ENCODE peak calls at places on chromosomes 3 and 15, in four cellular contexts. J is substantia nigra, V is left lung, R is activated T-helper 1 cell treated with Interleukin-2 at 50 U/mL for 16 hours. Z is an unnamed sample.

GRCh38 chr15:24878153-24878552 is 76.6 kb upstream of the SNRPN start:
- DNase-seq in J (no peak), V (no peak), R (no peak), Z (no peak)

GRCh38 chr3:18618723-18619122 is 193.6 kb upstream of the SATB1 start:
- DNase-seq in J (no peak), V (no peak), R (no peak), Z (no peak)

GRCh38 chr3:23489338-23490158 is 286.4 kb downstream of the UBE2E2 start:
- DNase-seq in J (no peak), V (no peak), R (no peak), Z (no peak)

GRCh38 chr3:50574280-50574831 is 5.0 kb downstream of the HEMK1 start:
- DNase-seq in J (no peak), V (no peak), R (no peak), Z (no peak)

GRCh38 chr3:13314877-13315276 is 105.2 kb downstream of the NUP210 start:
- DNase-seq in J (no peak), V (no peak), R (no peak), Z (no peak)

GRCh38 chr15:82139823-82140268 is 94.0 kb upstream of the MEX3B start:
- DNase-seq in J (no peak), V (no peak), R (no peak), Z (no peak)

GRCh38 chr15:20358066-20358780 is 183.4 kb downstream of the GOLGA6L6 start:
- DNase-seq in J (no peak), V (no peak), R (no peak), Z (no peak)

GRCh38 chr3:158713094-158713499 is 19.2 kb downstream of the RARRES1 start:
- DNase-seq in J (no peak), V (peak), R (no peak), Z (no peak)

GRCh38 chr15:100108346-100108745 is 233.4 kb downstream of the ADAMTS17 start:
- DNase-seq in J (no peak), V (no peak), R (no peak), Z (no peak)

GRCh38 chr3:81218023-81218422 is 543.4 kb downstream of the GBE1 start:
- DNase-seq in J (no peak), V (no peak), R (no peak), Z (no peak)

GRCh38 chr15:80068578-80068977 is 9.1 kb downstream of the ZFAND6 start:
- DNase-seq in J (no peak), V (no peak), R (no peak), Z (no peak)

GRCh38 chr3:13872451-13872850 is 7.4 kb downstream of the WNT7A start:
- DNase-seq in J (no peak), V (no peak), R (no peak), Z (peak)

GRCh38 chr3:13200951-13201350 is 127.7 kb upstream of the IQSEC1 start:
- DNase-seq in J (no peak), V (no peak), R (no peak), Z (no peak)

GRCh38 chr15:73602444-73602843 is 30.7 kb downstream of the NPTN start:
- DNase-seq in J (no peak), V (no peak), R (no peak), Z (no peak)

GRCh38 chr3:187521546-187521945 is 148.6 kb downstream of the SST start:
- DNase-seq in J (no peak), V (no peak), R (no peak), Z (no peak)

GRCh38 chr3:33884204-33884561 is 85.8 kb downstream of the PDCD6IP start:
- DNase-seq in J (no peak), V (no peak), R (no peak), Z (no peak)

GRCh38 chr3:122858373-122858772 is 63.5 kb downstream of the SLC49A4 start:
- DNase-seq in J (no peak), V (no peak), R (no peak), Z (no peak)

GRCh38 chr3:153250450-153250849 is 88.4 kb downstream of the RAP2B start:
- DNase-seq in J (no peak), V (no peak), R (no peak), Z (no peak)

GRCh38 chr3:11944052-11944673 is 60.0 kb upstream of the SYN2 start:
- DNase-seq in J (no peak), V (no peak), R (no peak), Z (no peak)

GRCh38 chr15:86916671-86917450 is 837.2 kb downstream of the AGBL1 start:
- DNase-seq in J (peak), V (no peak), R (no peak), Z (peak)

GRCh38 chr3:19348929-19349564 is 200.7 kb downstream of the KCNH8 start:
- DNase-seq in J (no peak), V (no peak), R (no peak), Z (no peak)

GRCh38 chr3:134993011-134993410 is 198.0 kb downstream of the EPHB1 start:
- DNase-seq in J (no peak), V (no peak), R (no peak), Z (no peak)

GRCh38 chr3:45929042-45929679 is 14.1 kb upstream of the CXCR6 start:
- DNase-seq in J (no peak), V (no peak), R (peak), Z (no peak)

GRCh38 chr15:90750186-90750585 is 33.0 kb downstream of the BLM start:
- DNase-seq in J (no peak), V (no peak), R (no peak), Z (no peak)

GRCh38 chr3:175312766-175313165 is 453.6 kb downstream of the NAALADL2 start:
- DNase-seq in J (no peak), V (no peak), R (no peak), Z (no peak)

GRCh38 chr15:22956980-22957264 is 23.2 kb downstream of the CYFIP1 start:
- DNase-seq in J (no peak), V (no peak), R (no peak), Z (no peak)

GRCh38 chr3:186383026-186383993 is 21.3 kb upstream of the DGKG start:
- DNase-seq in J (peak), V (no peak), R (no peak), Z (peak)

GRCh38 chr3:124705552-124705951 is 24.7 kb upstream of the UMPS start:
- DNase-seq in J (no peak), V (no peak), R (no peak), Z (no peak)

GRCh38 chr3:21830541-21830940 is 79.5 kb upstream of the ZNF385D start:
- DNase-seq in J (no peak), V (no peak), R (no peak), Z (no peak)

GRCh38 chr3:134567605-134568004 is 81.7 kb downstream of the CEP63 start:
- DNase-seq in J (no peak), V (no peak), R (no peak), Z (no peak)

GRCh38 chr15:29034593-29035364 is 149.0 kb downstream of the APBA2 start:
- DNase-seq in J (no peak), V (no peak), R (no peak), Z (no peak)

GRCh38 chr3:190070623-190071347 is 49.9 kb downstream of the P3H2 start:
- DNase-seq in J (no peak), V (no peak), R (no peak), Z (no peak)

GRCh38 chr3:14839236-14839635 is 20.5 kb downstream of the FGD5 start:
- DNase-seq in J (no peak), V (no peak), R (no peak), Z (no peak)

GRCh38 chr15:63978511-63979226 is 67.6 kb downstream of the DAPK2 start:
- DNase-seq in J (no peak), V (no peak), R (no peak), Z (no peak)

GRCh38 chr3:174270841-174271240 is 588.3 kb upstream of the NAALADL2 start:
- DNase-seq in J (no peak), V (no peak), R (no peak), Z (no peak)

GRCh38 chr3:46705751-46706572 is 4.8 kb downstream of the TMIE start:
- DNase-seq in J (no peak), V (peak), R (no peak), Z (no peak)

GRCh38 chr3:81255463-81255862 is 506.0 kb downstream of the GBE1 start:
- DNase-seq in J (no peak), V (no peak), R (no peak), Z (no peak)